ENCODE peak calls at places on chromosomes 6 and 20, in ten cellular contexts. One of them, this sample, is unnamed.

GRCh38 chr6:53912661-53913060 is 117.9 kb downstream of the LRRC1 start:
- DNase-seq in natural killer cell treated with Interleukin-12 subunit alpha and Interleukin-12 subunit beta and Interleukin-15 and Interleukin-18, amount 100 ng/mL, for 72 hours: no peak
- DNase-seq in NCI-H2029: no peak
- DNase-seq in stimulated activated naive CD4-positive, alpha-beta T cell treated with Interleukin-2 at 50 U/mL for 16 hours: no peak
- DNase-seq in GM04504: no peak
- DNase-seq in activated CD4-positive, alpha-beta T cell treated with anti-CD3 and anti-CD28 coated beads for 36 hours: no peak
- DNase-seq in LoVo: no peak
- DNase-seq in ACHN: no peak
- DNase-seq in SW 1271: no peak
- DNase-seq in cardiac muscle cell: no peak
- DNase-seq in this sample: no peak

GRCh38 chr20:36482044-36482473 is 59.3 kb upstream of the MYL9 start:
- DNase-seq in SW 1271: no peak
- DNase-seq in natural killer cell treated with Interleukin-12 subunit alpha and Interleukin-12 subunit beta and Interleukin-15 and Interleukin-18, amount 100 ng/mL, for 72 hours: no peak
- DNase-seq in GM04504: no peak
- DNase-seq in LoVo: no peak
- DNase-seq in cardiac muscle cell: no peak
- DNase-seq in ACHN: no peak
- DNase-seq in activated CD4-positive, alpha-beta T cell treated with anti-CD3 and anti-CD28 coated beads for 36 hours: no peak
- DNase-seq in NCI-H2029: peak; percentile 96
- DNase-seq in stimulated activated naive CD4-positive, alpha-beta T cell treated with Interleukin-2 at 50 U/mL for 16 hours: no peak
- DNase-seq in this sample: no peak

GRCh38 chr20:6718660-6719059 is 48.8 kb upstream of the BMP2 start:
- DNase-seq in NCI-H2029: no peak
- DNase-seq in SW 1271: no peak
- DNase-seq in cardiac muscle cell: no peak
- DNase-seq in stimulated activated naive CD4-positive, alpha-beta T cell treated with Interleukin-2 at 50 U/mL for 16 hours: no peak
- DNase-seq in LoVo: no peak
- DNase-seq in natural killer cell treated with Interleukin-12 subunit alpha and Interleukin-12 subunit beta and Interleukin-15 and Interleukin-18, amount 100 ng/mL, for 72 hours: no peak
- DNase-seq in ACHN: peak; percentile 33
- DNase-seq in GM04504: no peak
- DNase-seq in activated CD4-positive, alpha-beta T cell treated with anti-CD3 and anti-CD28 coated beads for 36 hours: no peak
- DNase-seq in this sample: peak; percentile 81

GRCh38 chr6:10949579-10950490 is 63.0 kb downstream of the SYCP2L start:
- DNase-seq in stimulated activated naive CD4-positive, alpha-beta T cell treated with Interleukin-2 at 50 U/mL for 16 hours: no peak
- DNase-seq in SW 1271: no peak
- DNase-seq in NCI-H2029: no peak
- DNase-seq in cardiac muscle cell: no peak
- DNase-seq in LoVo: no peak
- DNase-seq in activated CD4-positive, alpha-beta T cell treated with anti-CD3 and anti-CD28 coated beads for 36 hours: no peak
- DNase-seq in natural killer cell treated with Interleukin-12 subunit alpha and Interleukin-12 subunit beta and Interleukin-15 and Interleukin-18, amount 100 ng/mL, for 72 hours: no peak
- DNase-seq in ACHN: no peak
- DNase-seq in GM04504: no peak
- DNase-seq in this sample: no peak

GRCh38 chr20:46814366-46815232 is 80.0 kb upstream of the EYA2 start:
- DNase-seq in stimulated activated naive CD4-positive, alpha-beta T cell treated with Interleukin-2 at 50 U/mL for 16 hours: no peak
- DNase-seq in ACHN: peak; percentile 18
- DNase-seq in LoVo: peak; percentile 29
- DNase-seq in SW 1271: peak; percentile 50
- DNase-seq in cardiac muscle cell: peak; percentile 25
- DNase-seq in natural killer cell treated with Interleukin-12 subunit alpha and Interleukin-12 subunit beta and Interleukin-15 and Interleukin-18, amount 100 ng/mL, for 72 hours: no peak
- DNase-seq in activated CD4-positive, alpha-beta T cell treated with anti-CD3 and anti-CD28 coated beads for 36 hours: peak; percentile 22
- DNase-seq in NCI-H2029: no peak
- DNase-seq in GM04504: peak; percentile 53
- DNase-seq in this sample: peak; percentile 82

GRCh38 chr6:72825265-72825918 is 203.5 kb downstream of the KCNQ5 start:
- DNase-seq in stimulated activated naive CD4-positive, alpha-beta T cell treated with Interleukin-2 at 50 U/mL for 16 hours: no peak
- DNase-seq in LoVo: no peak
- DNase-seq in natural killer cell treated with Interleukin-12 subunit alpha and Interleukin-12 subunit beta and Interleukin-15 and Interleukin-18, amount 100 ng/mL, for 72 hours: no peak
- DNase-seq in GM04504: peak; percentile 42
- DNase-seq in cardiac muscle cell: peak; percentile 65
- DNase-seq in SW 1271: peak; percentile 66
- DNase-seq in NCI-H2029: no peak
- DNase-seq in activated CD4-positive, alpha-beta T cell treated with anti-CD3 and anti-CD28 coated beads for 36 hours: no peak
- DNase-seq in ACHN: peak; percentile 33
- DNase-seq in this sample: peak; percentile 38

GRCh38 chr6:63928613-63929012 is 293.0 kb downstream of the PHF3 start:
- DNase-seq in LoVo: no peak
- DNase-seq in stimulated activated naive CD4-positive, alpha-beta T cell treated with Interleukin-2 at 50 U/mL for 16 hours: no peak
- DNase-seq in ACHN: no peak
- DNase-seq in natural killer cell treated with Interleukin-12 subunit alpha and Interleukin-12 subunit beta and Interleukin-15 and Interleukin-18, amount 100 ng/mL, for 72 hours: no peak
- DNase-seq in activated CD4-positive, alpha-beta T cell treated with anti-CD3 and anti-CD28 coated beads for 36 hours: no peak
- DNase-seq in NCI-H2029: no peak
- DNase-seq in GM04504: no peak
- DNase-seq in SW 1271: no peak
- DNase-seq in cardiac muscle cell: no peak
- DNase-seq in this sample: no peak

GRCh38 chr20:59232618-59233017 is 67.8 kb upstream of the EDN3 start:
- DNase-seq in cardiac muscle cell: no peak
- DNase-seq in SW 1271: no peak
- DNase-seq in natural killer cell treated with Interleukin-12 subunit alpha and Interleukin-12 subunit beta and Interleukin-15 and Interleukin-18, amount 100 ng/mL, for 72 hours: no peak
- DNase-seq in GM04504: no peak
- DNase-seq in ACHN: no peak
- DNase-seq in activated CD4-positive, alpha-beta T cell treated with anti-CD3 and anti-CD28 coated beads for 36 hours: no peak
- DNase-seq in LoVo: no peak
- DNase-seq in stimulated activated naive CD4-positive, alpha-beta T cell treated with Interleukin-2 at 50 U/mL for 16 hours: no peak
- DNase-seq in NCI-H2029: no peak
- DNase-seq in this sample: no peak

GRCh38 chr6:34414999-34415858 is 10.6 kb downstream of the RPS10 start:
- DNase-seq in NCI-H2029: peak; percentile 38
- DNase-seq in stimulated activated naive CD4-positive, alpha-beta T cell treated with Interleukin-2 at 50 U/mL for 16 hours: peak; percentile 10
- DNase-seq in cardiac muscle cell: peak; percentile 88
- DNase-seq in activated CD4-positive, alpha-beta T cell treated with anti-CD3 and anti-CD28 coated beads for 36 hours: peak; percentile 48
- DNase-seq in ACHN: peak; percentile 74
- DNase-seq in SW 1271: peak; percentile 70
- DNase-seq in natural killer cell treated with Interleukin-12 subunit alpha and Interleukin-12 subunit beta and Interleukin-15 and Interleukin-18, amount 100 ng/mL, for 72 hours: no peak
- DNase-seq in LoVo: peak; percentile 80
- DNase-seq in GM04504: peak; percentile 54
- DNase-seq in this sample: no peak

GRCh38 chr20:1934162-1934561 is 39.0 kb downstream of the SIRPA start:
- DNase-seq in ACHN: no peak
- DNase-seq in LoVo: no peak
- DNase-seq in SW 1271: no peak
- DNase-seq in NCI-H2029: no peak
- DNase-seq in cardiac muscle cell: peak; percentile 96
- DNase-seq in stimulated activated naive CD4-positive, alpha-beta T cell treated with Interleukin-2 at 50 U/mL for 16 hours: no peak
- DNase-seq in GM04504: peak; percentile 69
- DNase-seq in activated CD4-positive, alpha-beta T cell treated with anti-CD3 and anti-CD28 coated beads for 36 hours: no peak
- DNase-seq in natural killer cell treated with Interleukin-12 subunit alpha and Interleukin-12 subunit beta and Interleukin-15 and Interleukin-18, amount 100 ng/mL, for 72 hours: no peak
- DNase-seq in this sample: no peak

GRCh38 chr20:57048027-57048869 is 218.2 kb downstream of the BMP7 start:
- DNase-seq in GM04504: no peak
- DNase-seq in natural killer cell treated with Interleukin-12 subunit alpha and Interleukin-12 subunit beta and Interleukin-15 and Interleukin-18, amount 100 ng/mL, for 72 hours: no peak
- DNase-seq in activated CD4-positive, alpha-beta T cell treated with anti-CD3 and anti-CD28 coated beads for 36 hours: peak; percentile 56
- DNase-seq in cardiac muscle cell: peak; percentile 40
- DNase-seq in stimulated activated naive CD4-positive, alpha-beta T cell treated with Interleukin-2 at 50 U/mL for 16 hours: no peak
- DNase-seq in LoVo: no peak
- DNase-seq in ACHN: peak; percentile 38
- DNase-seq in SW 1271: peak; percentile 23
- DNase-seq in NCI-H2029: no peak
- DNase-seq in this sample: no peak

GRCh38 chr6:105675715-105676397 is 273.0 kb upstream of the PREP start:
- DNase-seq in natural killer cell treated with Interleukin-12 subunit alpha and Interleukin-12 subunit beta and Interleukin-15 and Interleukin-18, amount 100 ng/mL, for 72 hours: no peak
- DNase-seq in LoVo: peak; percentile 54
- DNase-seq in SW 1271: peak; percentile 37
- DNase-seq in stimulated activated naive CD4-positive, alpha-beta T cell treated with Interleukin-2 at 50 U/mL for 16 hours: no peak
- DNase-seq in NCI-H2029: peak; percentile 92
- DNase-seq in activated CD4-positive, alpha-beta T cell treated with anti-CD3 and anti-CD28 coated beads for 36 hours: peak; percentile 6
- DNase-seq in GM04504: peak; percentile 91
- DNase-seq in cardiac muscle cell: peak; percentile 3
- DNase-seq in ACHN: peak; percentile 38
- DNase-seq in this sample: peak; percentile 65

GRCh38 chr6:155380666-155381332 is 66.5 kb upstream of the TFB1M start:
- DNase-seq in NCI-H2029: no peak
- DNase-seq in activated CD4-positive, alpha-beta T cell treated with anti-CD3 and anti-CD28 coated beads for 36 hours: peak; percentile 14
- DNase-seq in natural killer cell treated with Interleukin-12 subunit alpha and Interleukin-12 subunit beta and Interleukin-15 and Interleukin-18, amount 100 ng/mL, for 72 hours: no peak
- DNase-seq in ACHN: no peak
- DNase-seq in LoVo: no peak
- DNase-seq in stimulated activated naive CD4-positive, alpha-beta T cell treated with Interleukin-2 at 50 U/mL for 16 hours: no peak
- DNase-seq in GM04504: no peak
- DNase-seq in SW 1271: no peak
- DNase-seq in cardiac muscle cell: no peak
- DNase-seq in this sample: no peak

GRCh38 chr20:55273149-55273548 is 732.2 kb downstream of the CBLN4 start:
- DNase-seq in natural killer cell treated with Interleukin-12 subunit alpha and Interleukin-12 subunit beta and Interleukin-15 and Interleukin-18, amount 100 ng/mL, for 72 hours: no peak
- DNase-seq in activated CD4-positive, alpha-beta T cell treated with anti-CD3 and anti-CD28 coated beads for 36 hours: no peak
- DNase-seq in LoVo: no peak
- DNase-seq in stimulated activated naive CD4-positive, alpha-beta T cell treated with Interleukin-2 at 50 U/mL for 16 hours: no peak
- DNase-seq in SW 1271: no peak
- DNase-seq in NCI-H2029: no peak
- DNase-seq in GM04504: no peak
- DNase-seq in ACHN: no peak
- DNase-seq in cardiac muscle cell: no peak
- DNase-seq in this sample: no peak

GRCh38 chr20:60000271-60001026 is 42.2 kb downstream of the CDH26 start:
- DNase-seq in SW 1271: no peak
- DNase-seq in LoVo: no peak
- DNase-seq in natural killer cell treated with Interleukin-12 subunit alpha and Interleukin-12 subunit beta and Interleukin-15 and Interleukin-18, amount 100 ng/mL, for 72 hours: no peak
- DNase-seq in NCI-H2029: no peak
- DNase-seq in activated CD4-positive, alpha-beta T cell treated with anti-CD3 and anti-CD28 coated beads for 36 hours: no peak
- DNase-seq in GM04504: no peak
- DNase-seq in stimulated activated naive CD4-positive, alpha-beta T cell treated with Interleukin-2 at 50 U/mL for 16 hours: no peak
- DNase-seq in cardiac muscle cell: no peak
- DNase-seq in ACHN: no peak
- DNase-seq in this sample: no peak

GRCh38 chr6:104484191-104484590 is 375.5 kb downstream of the HACE1 start:
- DNase-seq in activated CD4-positive, alpha-beta T cell treated with anti-CD3 and anti-CD28 coated beads for 36 hours: no peak
- DNase-seq in NCI-H2029: no peak
- DNase-seq in SW 1271: no peak
- DNase-seq in natural killer cell treated with Interleukin-12 subunit alpha and Interleukin-12 subunit beta and Interleukin-15 and Interleukin-18, amount 100 ng/mL, for 72 hours: no peak
- DNase-seq in LoVo: no peak
- DNase-seq in GM04504: no peak
- DNase-seq in cardiac muscle cell: no peak
- DNase-seq in stimulated activated naive CD4-positive, alpha-beta T cell treated with Interleukin-2 at 50 U/mL for 16 hours: no peak
- DNase-seq in ACHN: no peak
- DNase-seq in this sample: no peak

GRCh38 chr20:46564241-46564957 is 13.9 kb upstream of the OCSTAMP start:
- DNase-seq in cardiac muscle cell: no peak
- DNase-seq in LoVo: no peak
- DNase-seq in activated CD4-positive, alpha-beta T cell treated with anti-CD3 and anti-CD28 coated beads for 36 hours: no peak
- DNase-seq in stimulated activated naive CD4-positive, alpha-beta T cell treated with Interleukin-2 at 50 U/mL for 16 hours: no peak
- DNase-seq in SW 1271: no peak
- DNase-seq in NCI-H2029: no peak
- DNase-seq in ACHN: no peak
- DNase-seq in natural killer cell treated with Interleukin-12 subunit alpha and Interleukin-12 subunit beta and Interleukin-15 and Interleukin-18, amount 100 ng/mL, for 72 hours: no peak
- DNase-seq in GM04504: no peak
- DNase-seq in this sample: no peak

GRCh38 chr6:168028181-168028580 is 30.7 kb downstream of the KIF25 start:
- DNase-seq in LoVo: no peak
- DNase-seq in activated CD4-positive, alpha-beta T cell treated with anti-CD3 and anti-CD28 coated beads for 36 hours: no peak
- DNase-seq in stimulated activated naive CD4-positive, alpha-beta T cell treated with Interleukin-2 at 50 U/mL for 16 hours: no peak
- DNase-seq in GM04504: no peak
- DNase-seq in ACHN: no peak
- DNase-seq in cardiac muscle cell: no peak
- DNase-seq in SW 1271: no peak
- DNase-seq in natural killer cell treated with Interleukin-12 subunit alpha and Interleukin-12 subunit beta and Interleukin-15 and Interleukin-18, amount 100 ng/mL, for 72 hours: no peak
- DNase-seq in NCI-H2029: no peak
- DNase-seq in this sample: no peak

GRCh38 chr6:30875244-30876038 is 8.9 kb upstream of the DDR1 start:
- DNase-seq in SW 1271: no peak
- DNase-seq in natural killer cell treated with Interleukin-12 subunit alpha and Interleukin-12 subunit beta and Interleukin-15 and Interleukin-18, amount 100 ng/mL, for 72 hours: no peak
- DNase-seq in GM04504: no peak
- DNase-seq in ACHN: no peak
- DNase-seq in activated CD4-positive, alpha-beta T cell treated with anti-CD3 and anti-CD28 coated beads for 36 hours: no peak
- DNase-seq in LoVo: no peak
- DNase-seq in NCI-H2029: peak; percentile 56
- DNase-seq in cardiac muscle cell: no peak
- DNase-seq in stimulated activated naive CD4-positive, alpha-beta T cell treated with Interleukin-2 at 50 U/mL for 16 hours: no peak
- DNase-seq in this sample: no peak

GRCh38 chr20:325889-326644 is 715 bp downstream of the SOX12 start:
- DNase-seq in NCI-H2029: peak; percentile 44
- DNase-seq in ACHN: peak; percentile 57
- DNase-seq in activated CD4-positive, alpha-beta T cell treated with anti-CD3 and anti-CD28 coated beads for 36 hours: peak; percentile 74
- DNase-seq in SW 1271: peak; percentile 58
- DNase-seq in GM04504: no peak
- DNase-seq in LoVo: peak; percentile 23
- DNase-seq in cardiac muscle cell: peak; percentile 76
- DNase-seq in natural killer cell treated with Interleukin-12 subunit alpha and Interleukin-12 subunit beta and Interleukin-15 and Interleukin-18, amount 100 ng/mL, for 72 hours: no peak
- DNase-seq in stimulated activated naive CD4-positive, alpha-beta T cell treated with Interleukin-2 at 50 U/mL for 16 hours: peak; percentile 32
- DNase-seq in this sample: no peak

GRCh38 chr6:11407403-11407802 is 130.1 kb upstream of the TMEM170B start:
- DNase-seq in stimulated activated naive CD4-positive, alpha-beta T cell treated with Interleukin-2 at 50 U/mL for 16 hours: no peak
- DNase-seq in natural killer cell treated with Interleukin-12 subunit alpha and Interleukin-12 subunit beta and Interleukin-15 and Interleukin-18, amount 100 ng/mL, for 72 hours: no peak
- DNase-seq in GM04504: no peak
- DNase-seq in ACHN: no peak
- DNase-seq in NCI-H2029: no peak
- DNase-seq in activated CD4-positive, alpha-beta T cell treated with anti-CD3 and anti-CD28 coated beads for 36 hours: no peak
- DNase-seq in cardiac muscle cell: no peak
- DNase-seq in SW 1271: no peak
- DNase-seq in LoVo: no peak
- DNase-seq in this sample: no peak

GRCh38 chr6:163356324-163356723 is 58.2 kb upstream of the QKI start:
- DNase-seq in ACHN: no peak
- DNase-seq in activated CD4-positive, alpha-beta T cell treated with anti-CD3 and anti-CD28 coated beads for 36 hours: peak; percentile 12
- DNase-seq in LoVo: no peak
- DNase-seq in NCI-H2029: no peak
- DNase-seq in GM04504: peak; percentile 60
- DNase-seq in stimulated activated naive CD4-positive, alpha-beta T cell treated with Interleukin-2 at 50 U/mL for 16 hours: no peak
- DNase-seq in natural killer cell treated with Interleukin-12 subunit alpha and Interleukin-12 subunit beta and Interleukin-15 and Interleukin-18, amount 100 ng/mL, for 72 hours: no peak
- DNase-seq in SW 1271: peak; percentile 7
- DNase-seq in cardiac muscle cell: peak; percentile 87
- DNase-seq in this sample: peak; percentile 50

GRCh38 chr20:38864662-38865061 is 59.2 kb downstream of the PPP1R16B start:
- DNase-seq in ACHN: no peak
- DNase-seq in natural killer cell treated with Interleukin-12 subunit alpha and Interleukin-12 subunit beta and Interleukin-15 and Interleukin-18, amount 100 ng/mL, for 72 hours: no peak
- DNase-seq in LoVo: no peak
- DNase-seq in activated CD4-positive, alpha-beta T cell treated with anti-CD3 and anti-CD28 coated beads for 36 hours: no peak
- DNase-seq in NCI-H2029: no peak
- DNase-seq in SW 1271: no peak
- DNase-seq in stimulated activated naive CD4-positive, alpha-beta T cell treated with Interleukin-2 at 50 U/mL for 16 hours: no peak
- DNase-seq in cardiac muscle cell: no peak
- DNase-seq in GM04504: no peak
- DNase-seq in this sample: no peak

GRCh38 chr6:36912583-36912982 is 26.8 kb downstream of the C6orf89 start:
- DNase-seq in cardiac muscle cell: peak; percentile 72
- DNase-seq in activated CD4-positive, alpha-beta T cell treated with anti-CD3 and anti-CD28 coated beads for 36 hours: peak; percentile 74
- DNase-seq in ACHN: peak; percentile 17
- DNase-seq in GM04504: peak; percentile 82
- DNase-seq in natural killer cell treated with Interleukin-12 subunit alpha and Interleukin-12 subunit beta and Interleukin-15 and Interleukin-18, amount 100 ng/mL, for 72 hours: no peak
- DNase-seq in NCI-H2029: no peak
- DNase-seq in SW 1271: peak; percentile 57
- DNase-seq in LoVo: peak; percentile 29
- DNase-seq in stimulated activated naive CD4-positive, alpha-beta T cell treated with Interleukin-2 at 50 U/mL for 16 hours: peak; percentile 70
- DNase-seq in this sample: peak; percentile 63

GRCh38 chr6:27752038-27752885 is 159.9 kb downstream of the OR2B2 start:
- DNase-seq in SW 1271: peak; percentile 90
- DNase-seq in natural killer cell treated with Interleukin-12 subunit alpha and Interleukin-12 subunit beta and Interleukin-15 and Interleukin-18, amount 100 ng/mL, for 72 hours: peak; percentile 63
- DNase-seq in LoVo: peak; percentile 81
- DNase-seq in stimulated activated naive CD4-positive, alpha-beta T cell treated with Interleukin-2 at 50 U/mL for 16 hours: peak; percentile 15
- DNase-seq in NCI-H2029: peak; percentile 83
- DNase-seq in activated CD4-positive, alpha-beta T cell treated with anti-CD3 and anti-CD28 coated beads for 36 hours: peak; percentile 62
- DNase-seq in ACHN: peak; percentile 83
- DNase-seq in cardiac muscle cell: peak; percentile 88
- DNase-seq in GM04504: peak; percentile 58
- DNase-seq in this sample: peak; percentile 41